ENCODE peak calls at places on chromosome 22, in seven cellular contexts. O, D, W, Y, K, Q and L are unnamed samples.

GRCh38 chr22:47736166-47737034 is 974.0 kb downstream of the TBC1D22A start:
- DNase-seq in D (no peak), W (no peak), O (no peak), Y (no peak), K (no peak), Q (no peak), L (no peak)

GRCh38 chr22:20569059-20570058 is 61.9 kb downstream of the MED15 start:
- DNase-seq in W (no peak), Q (peak; percentile 55), D (no peak), O (peak; percentile 81), K (peak; percentile 95), Y (peak; percentile 57), L (peak; percentile 81)

GRCh38 chr22:16936625-16937024 is 71.4 kb downstream of the GAB4 start:
- DNase-seq in Y (no peak), D (no peak), Q (no peak), W (no peak), K (no peak), O (no peak), L (no peak)

GRCh38 chr22:22836635-22837034 is 51.0 kb upstream of the IGLL5 start:
- DNase-seq in K (peak; percentile 1), Y (no peak), D (no peak), Q (no peak), O (no peak), W (no peak), L (no peak)

GRCh38 chr22:37330200-37331033 is 48.1 kb downstream of the CYTH4 start:
- DNase-seq in O (no peak), D (peak; percentile 92), Q (no peak), K (no peak), Y (peak; percentile 82), W (peak; percentile 98), L (peak; percentile 79)

GRCh38 chr22:21047035-21047661 is 1.4 kb downstream of the LRRC74B start:
- DNase-seq in K (no peak), W (no peak), Q (peak; percentile 40), Y (no peak), D (no peak), O (no peak), L (peak; percentile 59)

GRCh38 chr22:23113067-23113846 is 28.5 kb downstream of the RSPH14 start:
- DNase-seq in O (no peak), W (no peak), K (no peak), Y (no peak), Q (no peak), D (no peak), L (no peak)

GRCh38 chr22:17537155-17537554 is 26.1 kb upstream of the SLC25A18 start:
- DNase-seq in Q (no peak), K (no peak), D (no peak), W (no peak), O (no peak), Y (no peak), L (no peak)

GRCh38 chr22:19098157-19098556 is 24.1 kb downstream of the DGCR2 start:
- DNase-seq in Q (no peak), Y (no peak), O (no peak), D (no peak), W (no peak), K (no peak), L (no peak)

GRCh38 chr22:49632199-49633009 is 195.3 kb downstream of the BRD1 start:
- DNase-seq in W (peak; percentile 93), D (peak; percentile 83), K (peak; percentile 52), Y (peak; percentile 80), O (no peak), Q (peak; percentile 68), L (peak; percentile 85)

GRCh38 chr22:11627798-11628650 is 3900.0 kb upstream of the OR11H1 start:
- DNase-seq in O (no peak), Y (no peak), K (no peak), Q (peak; percentile 60), D (no peak), W (no peak), L (no peak)

GRCh38 chr22:27062857-27063256 is 405.5 kb downstream of the MIAT start:
- DNase-seq in W (no peak), Q (no peak), O (no peak), K (no peak), Y (no peak), D (no peak), L (no peak)

GRCh38 chr22:50085211-50085999 is at the start of gene MLC1:
- DNase-seq in Y (no peak), K (peak; percentile 5), Q (no peak), W (no peak), O (no peak), D (no peak), L (no peak)

GRCh38 chr22:22130956-22131355 is 113.6 kb upstream of the VPREB1 start:
- DNase-seq in O (no peak), W (no peak), Q (no peak), D (no peak), K (no peak), Y (no peak), L (no peak)

GRCh38 chr22:35896306-35896705 is 132.3 kb downstream of the RBFOX2 start:
- DNase-seq in W (no peak), K (no peak), O (no peak), D (no peak), Q (no peak), Y (no peak), L (no peak)

GRCh38 chr22:25488244-25489020 is 76.0 kb upstream of the GRK3 start:
- DNase-seq in Q (peak; percentile 79), O (no peak), D (peak; percentile 79), W (no peak), K (peak; percentile 70), Y (no peak), L (peak; percentile 64)

GRCh38 chr22:49228431-49229037 is 599.1 kb downstream of the BRD1 start:
- DNase-seq in Q (no peak), W (no peak), Y (no peak), D (no peak), K (no peak), O (no peak), L (no peak)

GRCh38 chr22:47041201-47042115 is 279.0 kb downstream of the TBC1D22A start:
- DNase-seq in K (no peak), O (no peak), D (no peak), Q (peak; percentile 34), W (no peak), Y (no peak), L (peak; percentile 67)

GRCh38 chr22:34851918-34852662 is 213.9 kb upstream of the ISX start:
- DNase-seq in O (no peak), K (no peak), W (peak; percentile 6), Y (no peak), Q (no peak), D (no peak), L (no peak)

GRCh38 chr22:35334010-35334409 is 34.3 kb downstream of the TOM1 start:
- DNase-seq in D (no peak), K (no peak), Q (no peak), Y (no peak), O (no peak), W (no peak), L (peak; percentile 35)

GRCh38 chr22:47656806-47657205 is 894.4 kb downstream of the TBC1D22A start:
- DNase-seq in W (no peak), D (no peak), O (no peak), Y (no peak), K (no peak), Q (no peak), L (no peak)

GRCh38 chr22:25736378-25737011 is 5.5 kb upstream of the MYO18B start:
- DNase-seq in Q (no peak), O (no peak), W (no peak), K (no peak), Y (no peak), D (no peak), L (no peak)

GRCh38 chr22:46604306-46604690 is 15.9 kb upstream of the GRAMD4 start:
- DNase-seq in O (no peak), K (no peak), Y (no peak), D (no peak), W (no peak), Q (no peak), L (peak; percentile 82)

GRCh38 chr22:26656896-26657851 is at the start of gene MIAT:
- DNase-seq in O (peak; percentile 63), Q (no peak), Y (no peak), K (peak; percentile 52), D (no peak), W (peak; percentile 89), L (peak; percentile 90)

GRCh38 chr22:22583030-22583429 is 24.0 kb upstream of the PRAME start:
- DNase-seq in Q (no peak), D (no peak), Y (no peak), W (no peak), K (no peak), O (no peak), L (no peak)

DNA sequence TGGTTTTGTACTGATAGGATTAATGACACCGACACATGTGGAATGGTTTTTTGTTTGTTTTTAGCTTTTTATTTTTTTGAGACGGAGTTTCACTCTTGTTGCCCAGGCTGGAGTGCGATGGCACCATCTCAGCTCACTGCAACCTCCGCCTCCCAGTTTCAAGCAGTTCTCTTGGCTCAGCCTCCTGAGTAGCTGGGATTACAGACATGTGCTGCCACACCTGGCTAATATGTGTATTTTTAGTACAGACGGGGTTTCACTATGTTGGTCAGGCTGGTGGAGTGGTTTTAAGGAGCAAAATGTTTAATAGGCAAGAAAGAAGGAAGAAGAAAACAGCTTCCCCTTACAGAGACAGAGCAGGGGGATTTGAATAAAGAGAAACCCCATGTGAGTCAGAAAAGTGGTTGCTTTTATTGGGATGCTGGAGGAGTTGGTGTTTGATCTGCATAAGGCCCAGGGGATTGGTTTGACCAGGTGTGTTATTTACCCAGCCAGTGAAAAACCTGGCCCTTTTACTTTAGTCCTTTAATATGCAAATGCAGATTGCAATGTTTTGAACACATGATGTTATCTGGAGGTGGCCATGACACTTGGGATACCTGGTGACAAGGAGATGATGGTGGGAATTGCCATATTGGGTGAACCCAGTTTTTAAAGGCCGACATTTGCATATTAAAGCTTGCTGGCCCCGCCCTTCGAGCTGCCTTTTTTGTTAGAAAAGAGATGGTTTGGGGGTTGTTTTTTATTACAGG is 24.3 kb downstream of the SUSD2 start:
- DNase-seq in O (no peak), K (no peak), D (no peak), Q (no peak), Y (no peak), W (no peak), L (no peak)
- H3K4me1 ChIP-seq in O (peaks cover 11% of the 10 kb centered on the region), K (peaks cover 40% of the 10 kb centered on the region), D (no peaks in the 10 kb centered on the region), Q (peaks cover 6% of the 10 kb centered on the region), Y (peaks cover 76% of the 10 kb centered on the region), W (no peaks in the 10 kb centered on the region), L (peaks cover 68% of the 10 kb centered on the region)

GRCh38 chr22:30205281-30206115 is 41.1 kb downstream of the LIF start:
- DNase-seq in D (no peak), O (no peak), Q (peak; percentile 38), K (peak; percentile 94), Y (peak; percentile 48), W (no peak), L (no peak)
- H3K4me1 ChIP-seq in D (peaks cover 8% of the 10 kb centered on the region), O (no peaks in the 10 kb centered on the region), Q (no peaks in the 10 kb centered on the region), K (peaks cover 54% of the 10 kb centered on the region), Y (peaks cover 56% of the 10 kb centered on the region), W (peaks cover 18% of the 10 kb centered on the region), L (peaks cover 24% of the 10 kb centered on the region)

DNA sequence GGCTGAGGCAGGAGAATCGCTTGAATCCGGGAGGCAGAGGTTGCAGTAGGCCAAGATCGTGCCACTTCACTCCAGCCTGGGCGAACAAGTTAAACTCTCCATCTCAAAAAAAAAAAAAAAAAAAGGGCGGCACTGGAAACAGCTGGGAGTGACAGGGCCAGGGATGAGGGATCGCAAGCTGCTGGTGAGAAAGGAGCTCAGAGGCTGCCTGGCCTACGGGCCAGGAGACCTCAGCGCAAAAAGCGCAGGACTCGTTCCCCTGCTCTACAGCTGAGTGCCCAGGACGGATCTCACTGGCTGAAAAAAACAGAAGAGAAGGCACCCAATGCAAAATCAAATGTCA is 680 bp upstream of the NUP50 start:
- DNase-seq in W (peak; percentile 65), K (peak; percentile 57), Y (no peak), Q (no peak), D (peak; percentile 54), O (no peak), L (peak; percentile 39)
- H3K4me1 ChIP-seq in W (peaks cover 14% of the 10 kb centered on the region), K (peaks cover 40% of the 10 kb centered on the region), Y (peaks cover 47% of the 10 kb centered on the region), Q (peaks cover 2% of the 10 kb centered on the region), D (peaks cover 9% of the 10 kb centered on the region), O (peaks cover 30% of the 10 kb centered on the region), L (peaks cover 86% of the 10 kb centered on the region)

GRCh38 chr22:43006753-43007152 is 8.2 kb downstream of the PACSIN2 start:
- DNase-seq in O (no peak), K (no peak), W (no peak), Y (no peak), D (no peak), Q (no peak), L (peak; percentile 54)
- H3K4me1 ChIP-seq in O (peaks cover 8% of the 10 kb centered on the region), K (peaks cover 58% of the 10 kb centered on the region), W (peaks cover 19% of the 10 kb centered on the region), Y (peaks cover 89% of the 10 kb centered on the region), D (peaks cover 24% of the 10 kb centered on the region), Q (no peaks in the 10 kb centered on the region), L (peaks cover 40% of the 10 kb centered on the region)